ENCODE peak calls at places on chromosome 9, in six cellular contexts. K is IMR-90, T is trophoblast cell, E is mesenchymal stem cell, J is H1, B is H9. W is an unnamed sample.
A peak's percentile ranks its signal among the peaks of the same experiment; 100 is the strongest.

GRCh38 chr9:115999498-115999897 is 154.1 kb upstream of the PAPPA start:
- DNase-seq in K (peak; percentile 73), T (peak; percentile 36), E (peak; percentile 40), J (no peak), B (no peak), W (no peak)

GRCh38 chr9:70451765-70452164 is 37.3 kb upstream of the KLF9 start:
- DNase-seq in K (no peak), T (no peak), E (no peak), J (no peak), B (no peak), W (no peak)

GRCh38 chr9:17986595-17986994 is 407.7 kb downstream of the SH3GL2 start:
- DNase-seq in K (no peak), T (no peak), E (no peak), J (no peak), B (no peak), W (no peak)

GRCh38 chr9:78278177-78278777 is 18.6 kb upstream of the PSAT1 start:
- DNase-seq in K (peak; percentile 82), T (peak; percentile 17), E (peak; percentile 92), J (no peak), B (no peak), W (no peak)

GRCh38 chr9:137705443-137705863 is 86.6 kb downstream of the EHMT1 start:
- DNase-seq in K (no peak), T (no peak), E (no peak), J (no peak), B (no peak), W (no peak)

GRCh38 chr9:16207161-16207560 is 654.3 kb downstream of the CCDC171 start:
- DNase-seq in K (peak; percentile 74), T (no peak), E (peak; percentile 18), J (no peak), B (no peak), W (no peak)

GRCh38 chr9:129868571-129869486 is 33.6 kb downstream of the USP20 start:
- DNase-seq in K (no peak), T (peak; percentile 16), E (no peak), J (no peak), B (peak; percentile 33), W (no peak)

GRCh38 chr9:136629879-136630661 is 32.6 kb upstream of the EGFL7 start:
- DNase-seq in K (peak; percentile 24), T (no peak), E (peak; percentile 62), J (peak; percentile 88), B (peak; percentile 84), W (peak; percentile 65)

GRCh38 chr9:137141976-137142936 is 3.3 kb downstream of the GRIN1 start:
- DNase-seq in K (no peak), T (no peak), E (no peak), J (no peak), B (no peak), W (no peak)

GRCh38 chr9:129930743-129931142 is 95.5 kb downstream of the USP20 start:
- DNase-seq in K (no peak), T (no peak), E (no peak), J (no peak), B (no peak), W (no peak)

GRCh38 chr9:134961331-134962064 is 43.8 kb upstream of the FCN1 start:
- DNase-seq in K (no peak), T (no peak), E (no peak), J (no peak), B (no peak), W (no peak)

GRCh38 chr9:108057421-108058136 is 568.0 kb upstream of the KLF4 start:
- DNase-seq in K (peak; percentile 98), T (peak; percentile 53), E (peak; percentile 96), J (no peak), B (no peak), W (no peak)

GRCh38 chr9:70865471-70865870 is 255.9 kb downstream of the TRPM3 start:
- DNase-seq in K (no peak), T (no peak), E (no peak), J (no peak), B (no peak), W (no peak)

GRCh38 chr9:79257215-79257614 is 314.6 kb upstream of the TLE4 start:
- DNase-seq in K (no peak), T (no peak), E (no peak), J (no peak), B (peak; percentile 34), W (no peak)

GRCh38 chr9:87515588-87516221 is 18.0 kb downstream of the DAPK1 start:
- DNase-seq in K (no peak), T (no peak), E (no peak), J (no peak), B (no peak), W (no peak)

GRCh38 chr9:136722969-136723356 is 10.6 kb downstream of the DIPK1B start:
- DNase-seq in K (no peak), T (no peak), E (no peak), J (no peak), B (no peak), W (no peak)

GRCh38 chr9:20558609-20559016 is 63.7 kb downstream of the MLLT3 start:
- DNase-seq in K (peak; percentile 93), T (peak; percentile 14), E (peak; percentile 93), J (no peak), B (no peak), W (no peak)

GRCh38 chr9:306907-307306 is 92.2 kb downstream of the DOCK8 start:
- DNase-seq in K (no peak), T (peak; percentile 79), E (no peak), J (no peak), B (peak; percentile 35), W (no peak)

GRCh38 chr9:133349965-133350624 is 2.1 kb downstream of the RPL7A start:
- DNase-seq in K (no peak), T (no peak), E (no peak), J (no peak), B (no peak), W (no peak)

GRCh38 chr9:33025572-33026347 is 687 bp downstream of the DNAJA1 start:
- DNase-seq in K (peak; percentile 32), T (peak; percentile 55), E (peak; percentile 78), J (peak; percentile 80), B (peak; percentile 81), W (no peak)

GRCh38 chr9:3794005-3794404 is 268.2 kb upstream of the RFX3 start:
- DNase-seq in K (peak; percentile 15), T (peak; percentile 7), E (peak; percentile 8), J (no peak), B (no peak), W (peak; percentile 80)

GRCh38 chr9:88577736-88578485 is 42.9 kb downstream of the NXNL2 start:
- DNase-seq in K (no peak), T (no peak), E (no peak), J (no peak), B (no peak), W (no peak)

GRCh38 chr9:89967527-89967926 is 362.7 kb downstream of the GADD45G start:
- DNase-seq in K (no peak), T (no peak), E (no peak), J (no peak), B (no peak), W (no peak)

GRCh38 chr9:129197978-129198736 is 20.1 kb upstream of the IER5L start:
- DNase-seq in K (peak; percentile 63), T (peak; percentile 82), E (peak; percentile 91), J (no peak), B (no peak), W (no peak)

GRCh38 chr9:1125741-1126140 is 75.6 kb downstream of the DMRT2 start:
- DNase-seq in K (peak; percentile 11), T (peak; percentile 32), E (no peak), J (no peak), B (no peak), W (no peak)

GRCh38 chr9:113622038-113622437 is 158.5 kb downstream of the RGS3 start:
- DNase-seq in K (no peak), T (no peak), E (no peak), J (no peak), B (no peak), W (no peak)

GRCh38 chr9:113621309-113621791 is 157.8 kb downstream of the RGS3 start:
- DNase-seq in K (peak; percentile 93), T (peak; percentile 74), E (peak; percentile 92), J (peak; percentile 49), B (no peak), W (no peak)

GRCh38 chr9:113620377-113621161 is 157.0 kb downstream of the RGS3 start:
- DNase-seq in K (peak; percentile 93), T (peak; percentile 95), E (peak; percentile 94), J (peak; percentile 50), B (peak; percentile 81), W (peak; percentile 43)

GRCh38 chr9:113619156-113619861 is 155.8 kb downstream of the RGS3 start:
- DNase-seq in K (no peak), T (no peak), E (no peak), J (peak; percentile 40), B (peak; percentile 15), W (no peak)

DNA sequence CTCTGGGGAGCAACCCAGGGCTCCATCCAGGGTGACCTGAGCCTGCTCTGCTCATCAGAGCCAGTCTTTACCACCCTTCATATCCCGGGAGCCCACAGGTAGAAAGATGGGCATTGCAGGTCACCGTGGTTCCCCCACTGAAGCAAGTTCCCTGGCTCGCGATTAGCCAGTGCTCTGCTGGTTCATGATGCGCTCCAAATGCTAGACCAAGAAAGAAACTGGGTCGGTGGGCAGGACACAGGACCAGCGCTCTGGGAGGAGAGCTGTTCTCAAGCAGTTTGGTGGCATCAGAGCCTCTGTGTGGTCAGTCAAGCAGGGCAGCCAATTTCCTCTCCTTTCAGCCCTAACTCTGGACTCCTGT is 156.5 kb downstream of the RGS3 start:
- DNase-seq in K (no peak), T (no peak), E (no peak), J (peak; percentile 46), B (no peak), W (no peak)
- H4K91ac ChIP-seq in K (peak overlapping the region; percentile 93), T (peak overlapping the region; percentile 93), E (peak overlapping the region; percentile 70), J (no peak overlapping the region), B (no peak overlapping the region), W (no peak overlapping the region)

GRCh38 chr9:13190040-13190439 is 89.5 kb downstream of the MPDZ start:
- DNase-seq in K (no peak), T (peak; percentile 92), E (no peak), J (no peak), B (no peak), W (no peak)
- H4K8ac ChIP-seq in K (no peak overlapping the region), T (no peak overlapping the region), E (no peak overlapping the region), J (no peak overlapping the region), B (no peak overlapping the region), W (no peak overlapping the region)

GRCh38 chr9:69181908-69182353 is 7.9 kb downstream of the TJP2 start:
- DNase-seq in K (peak; percentile 29), T (peak; percentile 43), E (peak; percentile 93), J (peak; percentile 33), B (no peak), W (no peak)
- H4K91ac ChIP-seq in K (peak overlapping the region; percentile 70), T (peak overlapping the region; percentile 25), E (no peak overlapping the region), J (no peak overlapping the region), B (no peak overlapping the region), W (no peak overlapping the region)

DNA sequence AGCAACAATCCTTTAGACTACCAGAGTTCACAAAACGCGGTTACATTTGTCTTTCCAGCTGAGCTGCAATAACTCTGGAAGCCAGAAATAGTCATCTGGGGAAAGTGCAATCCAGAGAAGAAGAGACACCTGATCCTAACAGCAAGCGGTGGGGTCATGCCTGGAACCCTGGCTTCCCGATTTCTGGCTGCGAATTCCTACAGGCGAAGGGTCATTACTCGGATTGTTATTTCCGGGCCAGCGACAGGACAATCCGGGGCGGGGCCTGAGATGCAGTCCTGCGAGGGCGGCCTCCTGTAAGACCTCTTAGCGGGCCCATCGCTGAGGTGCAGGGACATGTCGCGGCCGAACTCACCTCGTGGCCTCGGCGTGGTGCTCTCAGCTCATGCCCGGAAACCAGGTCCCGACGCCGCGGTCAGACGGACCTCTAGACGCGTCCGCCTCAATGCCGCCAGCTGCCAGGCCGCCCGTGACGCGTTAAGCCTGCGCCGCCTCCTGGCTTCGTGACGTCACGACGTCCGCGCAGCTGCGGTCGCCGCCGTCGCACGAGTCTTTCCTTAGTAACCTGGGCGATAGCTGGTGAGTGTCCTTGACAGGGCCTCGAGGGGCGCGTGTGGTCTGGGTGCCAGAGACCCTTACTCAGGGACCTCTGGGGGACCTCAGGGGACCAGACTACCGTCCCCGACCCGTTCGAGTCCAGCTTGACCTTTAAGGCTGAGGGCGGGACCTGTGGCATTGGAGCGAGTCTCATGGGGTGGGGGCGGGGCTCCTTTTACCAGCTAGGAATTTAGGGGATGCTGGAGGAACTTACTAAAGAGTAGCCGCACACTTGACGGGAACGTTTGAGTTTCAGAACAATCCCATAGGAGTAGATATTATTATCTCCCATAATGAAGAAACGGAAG is at the start of the genes MRRF and RBM18:
- DNase-seq in K (peak; percentile 91), T (peak; percentile 93), E (peak; percentile 95), J (peak; percentile 97), B (peak; percentile 94), W (peak; percentile 91)
- H4K8ac ChIP-seq in K (peak within 1 kb of the TSS; percentile 97), T (peak within 1 kb of the TSS; percentile 89), E (peak within 1 kb of the TSS; percentile 86), J (peak within 1 kb of the TSS; percentile 99), B (no peak within 1 kb of the TSS), W (no peak within 1 kb of the TSS)